ENCODE peak calls at places on chromosomes 1 and 21, in four cellular contexts. N is GM12865, R is cardiac fibroblast, B is coronary artery. S is an unnamed sample.

GRCh38 chr1:241985787-241986186 is 13.1 kb downstream of the MAP1LC3C start:
- DNase-seq in N (peak; percentile 59), B (no peak), R (peak; percentile 58), S (peak; percentile 47)

GRCh38 chr1:161727343-161727924 is 6.1 kb downstream of the FCRLB start:
- DNase-seq in B (no peak), R (peak; percentile 67), N (peak; percentile 70), S (peak; percentile 79)

GRCh38 chr1:88736633-88737248 is 52.7 kb downstream of the PKN2 start:
- DNase-seq in R (peak; percentile 67), N (peak; percentile 49), B (no peak), S (peak; percentile 46)

GRCh38 chr1:14881775-14882672 is 271.5 kb upstream of the TMEM51 start:
- DNase-seq in N (peak; percentile 76), B (no peak), R (no peak), S (no peak)

GRCh38 chr21:32772281-32773047 is 909 bp upstream of the PAXBP1 start:
- DNase-seq in N (peak; percentile 63), B (no peak), R (peak; percentile 46), S (no peak)

GRCh38 chr1:165543651-165544452 is at the start of gene LRRC52:
- DNase-seq in N (no peak), R (no peak), B (no peak), S (no peak)

GRCh38 chr1:186780081-186780480 is 48.7 kb upstream of the PLA2G4A start:
- DNase-seq in B (no peak), R (no peak), N (no peak), S (no peak)

GRCh38 chr1:48047116-48047515 is 49.9 kb upstream of the TRABD2B start:
- DNase-seq in R (no peak), B (no peak), N (no peak), S (no peak)

GRCh38 chr1:48920741-48921330 is 144.1 kb upstream of the BEND5 start:
- DNase-seq in B (no peak), N (no peak), R (no peak), S (no peak)

GRCh38 chr21:17454315-17455027 is 58.4 kb upstream of the CXADR start:
- DNase-seq in N (peak; percentile 68), B (no peak), R (peak; percentile 92), S (peak; percentile 90)

GRCh38 chr1:180849031-180849775 is 63.5 kb upstream of the KIAA1614 start:
- DNase-seq in N (peak; percentile 61), B (no peak), R (no peak), S (no peak)

GRCh38 chr1:15762546-15762945 is 4.0 kb downstream of the FBLIM1 start:
- DNase-seq in B (no peak), R (no peak), N (no peak), S (no peak)

GRCh38 chr1:78650114-78650513 is 483 bp downstream of the IFI44 start:
- DNase-seq in N (peak; percentile 31), B (no peak), R (peak; percentile 25), S (no peak)

GRCh38 chr1:199394856-199395255 is 632.7 kb upstream of the NR5A2 start:
- DNase-seq in R (peak; percentile 6), N (no peak), B (no peak), S (no peak)

GRCh38 chr1:207088161-207088560 is 499 bp upstream of the C4BPB start:
- DNase-seq in N (no peak), B (no peak), R (no peak), S (no peak)

GRCh38 chr1:100536031-100536430 is 1.9 kb upstream of the GPR88 start:
- DNase-seq in N (peak; percentile 76), R (no peak), B (no peak), S (no peak)

GRCh38 chr1:104795931-104796330 is 1046.2 kb downstream of the AMY1C start:
- DNase-seq in B (no peak), R (no peak), N (no peak), S (peak; percentile 6)

GRCh38 chr1:50103615-50104081 is 5.1 kb upstream of the ELAVL4 start:
- DNase-seq in B (no peak), N (no peak), R (no peak), S (no peak)

GRCh38 chr1:231566468-231566867 is 38.0 kb downstream of the TSNAX start:
- DNase-seq in R (no peak), B (no peak), N (no peak), S (no peak)

GRCh38 chr1:86356247-86356646 is 39.9 kb downstream of the ODF2L start:
- DNase-seq in R (peak; percentile 19), B (no peak), N (no peak), S (no peak)

GRCh38 chr1:180415985-180416633 is 86.3 kb downstream of the ACBD6 start:
- DNase-seq in N (peak; percentile 34), R (peak; percentile 75), B (no peak), S (no peak)

GRCh38 chr1:55478742-55479141 is 263.6 kb upstream of the USP24 start:
- DNase-seq in B (no peak), R (peak; percentile 69), N (peak; percentile 11), S (no peak)

GRCh38 chr1:150021191-150021688 is 10.7 kb upstream of the OTUD7B start:
- DNase-seq in R (no peak), B (no peak), N (no peak), S (no peak)

GRCh38 chr1:86846166-86846647 is 67.7 kb downstream of the SELENOF start:
- DNase-seq in N (no peak), R (peak; percentile 90), B (no peak), S (peak; percentile 65)

GRCh38 chr1:10975567-10976326 is 36.7 kb upstream of the TARDBP start:
- DNase-seq in N (no peak), R (peak; percentile 56), B (no peak), S (peak; percentile 57)

GRCh38 chr1:29672955-29673507 is 436.7 kb downstream of the PTPRU start:
- DNase-seq in R (no peak), N (no peak), B (peak; percentile 45), S (no peak)

GRCh38 chr21:45417256-45417950 is 12.4 kb downstream of the COL18A1 start:
- DNase-seq in N (no peak), R (no peak), B (no peak), S (no peak)

GRCh38 chr1:112706505-112707216 is at the start of gene RHOC:
- DNase-seq in B (no peak), R (peak; percentile 36), N (peak; percentile 83), S (peak; percentile 24)

GRCh38 chr21:32298148-32298559 is 501 bp upstream of the MRAP start:
- DNase-seq in N (no peak), R (peak; percentile 23), B (no peak), S (no peak)

GRCh38 chr1:82927753-82928152 is 1071.2 kb downstream of the TTLL7 start:
- DNase-seq in B (no peak), N (no peak), R (no peak), S (no peak)

GRCh38 chr1:62689524-62689923 is 1.3 kb upstream of the DOCK7 start:
- DNase-seq in B (no peak), R (peak; percentile 87), N (peak; percentile 2), S (peak; percentile 36)

GRCh38 chr21:32238063-32238462 is 40.8 kb downstream of the MIS18A start:
- DNase-seq in N (no peak), R (no peak), B (no peak), S (no peak)

GRCh38 chr1:160795951-160796383 is at the start of gene LY9:
- DNase-seq in B (no peak), R (no peak), N (peak; percentile 96), S (no peak)

GRCh38 chr21:26138615-26139257 is 31.8 kb downstream of the APP start:
- DNase-seq in N (no peak), R (no peak), B (no peak), S (no peak)

GRCh38 chr1:203166192-203166940 is 9.3 kb downstream of the MYBPH start:
- DNase-seq in B (no peak), N (peak; percentile 45), R (no peak), S (no peak)
- TF ChIP-seq CTCF in B (no peak), N (peak; percentile 38), R (peak; percentile 5), S (peak; percentile 32)

GRCh38 chr1:22139817-22140216 is 3.1 kb downstream of the WNT4 start:
- DNase-seq in B (no peak), R (no peak), N (no peak), S (no peak)

GRCh38 chr1:22139066-22139594 is 3.8 kb downstream of the WNT4 start:
- DNase-seq in B (no peak), R (no peak), N (no peak), S (no peak)

GRCh38 chr1:22141493-22141892 is 1.4 kb downstream of the WNT4 start:
- DNase-seq in R (no peak), N (no peak), B (no peak), S (no peak)

GRCh38 chr1:22141948-22142314 is 966 bp downstream of the WNT4 start:
- DNase-seq in R (no peak), B (no peak), N (no peak), S (no peak)

GRCh38 chr1:22140681-22141080 is 2.2 kb downstream of the WNT4 start:
- DNase-seq in B (no peak), N (no peak), R (no peak), S (no peak)
- H3K4me3 ChIP-seq in B (no peak overlapping the region), N (no peak overlapping the region), R (no peak overlapping the region), S (no peak overlapping the region)

DNA sequence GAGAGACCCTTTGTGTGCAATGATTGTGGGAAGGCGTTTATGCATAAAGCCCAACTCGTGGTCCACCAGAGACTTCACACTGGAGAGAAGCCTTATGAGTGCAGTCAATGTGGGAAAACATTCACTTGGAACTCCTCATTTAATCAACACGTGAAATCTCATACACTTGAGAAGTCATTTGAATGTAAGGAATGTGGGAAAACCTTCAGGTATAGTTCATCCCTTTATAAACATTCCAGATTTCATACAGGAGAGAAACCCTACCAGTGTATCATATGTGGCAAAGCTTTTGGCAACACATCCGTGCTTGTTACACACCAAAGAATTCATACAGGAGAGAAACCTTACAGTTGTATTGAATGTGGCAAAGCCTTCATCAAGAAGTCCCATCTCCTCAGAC is 15.5 kb downstream of the ZNF684 start:
- DNase-seq in B (no peak), N (no peak), R (no peak), S (no peak)
- TF ChIP-seq CTCF in B (no peak), N (no peak), R (no peak), S (no peak)

DNA sequence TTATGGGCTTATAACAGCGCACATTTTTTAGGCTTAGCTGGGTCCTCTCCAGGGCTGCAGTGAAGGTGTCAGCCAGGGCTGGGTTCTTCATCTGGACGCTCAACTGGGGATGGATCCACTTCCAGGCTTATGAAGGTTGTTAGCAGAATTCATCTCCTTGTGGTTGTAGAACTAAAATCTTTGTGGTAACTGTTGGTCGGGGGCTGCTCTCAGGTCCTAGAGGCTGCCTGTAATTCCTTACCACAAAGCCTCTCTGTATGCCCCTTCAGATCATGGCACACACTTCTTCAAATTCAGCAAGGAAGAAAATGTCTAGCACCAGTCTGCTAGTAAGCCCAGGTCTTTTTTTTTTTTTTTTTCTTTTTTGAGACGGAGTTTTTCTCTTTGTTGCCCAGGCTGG is 40.9 kb upstream of the EPS8L3 start:
- DNase-seq in N (no peak), R (no peak), B (peak; percentile 21), S (no peak)
- H3K4me3 ChIP-seq in N (no peak overlapping the region), R (no peak overlapping the region), B (no peak overlapping the region), S (no peak overlapping the region)

DNA sequence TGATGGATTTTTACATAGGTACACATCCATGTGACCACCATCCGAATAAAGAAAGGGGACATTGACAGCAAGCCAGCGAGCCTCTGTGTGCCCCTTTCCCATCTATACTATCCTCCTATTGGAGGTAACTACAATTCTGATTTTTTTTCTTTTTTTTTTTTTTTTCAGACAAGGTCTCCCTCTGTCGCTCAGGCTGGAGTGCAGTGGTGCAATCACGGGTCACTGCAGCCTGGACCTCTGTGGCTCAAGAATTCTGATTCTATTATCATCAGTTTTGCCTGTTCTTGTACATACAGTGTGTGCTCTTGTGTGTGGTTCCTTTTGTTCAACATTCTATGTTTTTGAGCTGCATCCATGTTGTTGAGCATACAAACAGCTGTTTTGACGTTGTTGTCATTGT is 56.0 kb upstream of the SRSF10 start:
- DNase-seq in B (no peak), R (no peak), N (no peak), S (no peak)
- TF ChIP-seq CTCF in B (no peak), R (no peak), N (no peak), S (no peak)

GRCh38 chr1:220732621-220733020 is 15.5 kb upstream of the MTARC2 start:
- DNase-seq in B (no peak), R (no peak), N (no peak), S (no peak)
- H3K4me3 ChIP-seq in B (peak overlapping the region; percentile 55), R (no peak overlapping the region), N (no peak overlapping the region), S (no peak overlapping the region)

S was measured in brain microvascular endothelial cell.